ENCODE peak calls at places on chromosomes 2 and 18, in four cellular contexts. D is small intestine, S is BE2C, E is neural progenitor cell. H is an unnamed sample.

GRCh38 chr18:78407456-78407823 is 572.2 kb upstream of the SALL3 start:
- DNase-seq in D (peak; percentile 84), E (no peak), S (no peak), H (no peak)

GRCh38 chr18:3985664-3986063 is 469.4 kb downstream of the DLGAP1 start:
- DNase-seq in D (no peak), E (no peak), S (no peak), H (no peak)

GRCh38 chr2:217367464-217367863 is 507.6 kb upstream of the TNP1 start:
- DNase-seq in D (no peak), S (no peak), E (no peak), H (no peak)

GRCh38 chr18:1846640-1847039 is 724.7 kb downstream of the METTL4 start:
- DNase-seq in D (no peak), S (no peak), E (no peak), H (no peak)

GRCh38 chr2:47205576-47206141 is 50.6 kb upstream of the STPG4 start:
- DNase-seq in E (no peak), D (peak; percentile 78), S (peak; percentile 80), H (no peak)

GRCh38 chr2:241629762-241630435 is 7.1 kb downstream of the THAP4 start:
- DNase-seq in S (no peak), E (no peak), D (no peak), H (no peak)

GRCh38 chr18:62435435-62436031 is 87.3 kb upstream of the ZCCHC2 start:
- DNase-seq in E (no peak), S (no peak), D (no peak), H (no peak)

GRCh38 chr2:64338107-64338506 is 115.9 kb upstream of the LGALSL start:
- DNase-seq in E (no peak), S (no peak), D (no peak), H (no peak)

GRCh38 chr2:2826209-2826551 is 495.1 kb upstream of the MYT1L start:
- DNase-seq in E (no peak), D (no peak), S (no peak), H (no peak)

GRCh38 chr2:197555467-197555866 is 39.6 kb downstream of the MOB4 start:
- DNase-seq in E (no peak), S (no peak), D (no peak), H (no peak)

GRCh38 chr2:27442282-27442980 is at the start of gene KRTCAP3:
- DNase-seq in E (peak; percentile 93), S (no peak), D (peak; percentile 84), H (no peak)

GRCh38 chr18:36532394-36532793 is 234.9 kb downstream of the FHOD3 start:
- DNase-seq in D (no peak), S (no peak), E (no peak), H (no peak)

GRCh38 chr18:57440331-57441101 is 5.3 kb downstream of the ONECUT2 start:
- DNase-seq in S (no peak), E (peak; percentile 68), D (peak; percentile 77), H (no peak)

GRCh38 chr18:57439985-57440330 is 4.8 kb downstream of the ONECUT2 start:
- DNase-seq in D (peak; percentile 44), E (peak; percentile 40), S (no peak), H (no peak)

GRCh38 chr18:57443247-57443646 is 8.1 kb downstream of the ONECUT2 start:
- DNase-seq in S (no peak), D (peak; percentile 32), E (no peak), H (no peak)

GRCh38 chr18:57439617-57439975 is 4.4 kb downstream of the ONECUT2 start:
- DNase-seq in E (peak; percentile 84), S (no peak), D (no peak), H (no peak)

GRCh38 chr18:57441395-57441794 is 6.2 kb downstream of the ONECUT2 start:
- DNase-seq in D (peak; percentile 58), S (no peak), E (peak; percentile 71), H (no peak)
- H3K4me3 ChIP-seq in D (no peak overlapping the region), S (no peak overlapping the region), E (peak overlapping the region; percentile 56), H (peak overlapping the region; percentile 13)

DNA sequence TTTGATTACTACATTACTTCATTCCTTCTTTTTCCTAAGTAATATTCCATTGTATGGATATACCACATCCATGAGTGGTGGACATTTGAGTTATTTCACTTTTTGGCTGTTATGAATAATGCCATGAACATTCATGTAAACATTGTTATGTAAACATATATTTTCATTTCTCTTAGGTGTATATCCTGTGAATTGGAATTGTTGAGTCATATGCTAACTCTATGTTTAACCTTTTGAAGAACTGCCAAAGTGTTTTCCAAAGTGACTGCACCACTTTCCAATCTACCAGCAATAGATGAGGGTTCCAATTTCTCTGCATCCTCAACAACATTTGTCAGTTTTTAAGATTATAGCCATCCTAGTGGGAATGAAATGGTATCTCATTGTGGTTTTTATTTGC is 42.7 kb upstream of the CXXC1 start:
- DNase-seq in E (no peak), S (no peak), D (no peak), H (no peak)
- H3K36me3 ChIP-seq in E (no peaks in the 10 kb centered on the region), S (no peaks in the 10 kb centered on the region), D (no peaks in the 10 kb centered on the region), H (no peaks in the 10 kb centered on the region)

GRCh38 chr2:23662466-23662865 is 264.5 kb downstream of the ATAD2B start:
- DNase-seq in E (no peak), D (no peak), S (no peak), H (no peak)

GRCh38 chr2:23661276-23662050 is 265.5 kb downstream of the ATAD2B start:
- DNase-seq in D (no peak), S (no peak), E (no peak), H (no peak)

GRCh38 chr2:23664069-23664788 is 262.7 kb downstream of the ATAD2B start:
- DNase-seq in E (no peak), S (no peak), D (no peak), H (no peak)

GRCh38 chr2:23662941-23663729 is 263.8 kb downstream of the ATAD2B start:
- DNase-seq in D (no peak), S (no peak), E (no peak), H (peak; percentile 70)

DNA sequence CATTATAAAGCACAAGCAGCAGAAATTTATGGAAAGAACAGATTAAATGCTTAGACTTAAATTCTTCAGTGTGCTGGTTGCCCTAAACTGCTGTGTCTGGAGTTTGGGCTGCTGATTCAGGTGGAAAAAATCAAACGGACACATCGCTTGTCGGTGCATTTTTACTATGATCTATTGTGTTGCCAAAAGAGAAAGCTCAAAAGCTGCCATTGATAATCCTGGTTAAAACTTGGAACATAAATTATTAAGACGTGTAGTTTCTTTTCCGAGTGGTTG is 263.3 kb downstream of the ATAD2B start:
- DNase-seq in D (no peak), E (no peak), S (no peak), H (no peak)
- H3K4me3 ChIP-seq in D (no peak overlapping the region), E (no peak overlapping the region), S (no peak overlapping the region), H (peak overlapping the region; percentile 59)

DNA sequence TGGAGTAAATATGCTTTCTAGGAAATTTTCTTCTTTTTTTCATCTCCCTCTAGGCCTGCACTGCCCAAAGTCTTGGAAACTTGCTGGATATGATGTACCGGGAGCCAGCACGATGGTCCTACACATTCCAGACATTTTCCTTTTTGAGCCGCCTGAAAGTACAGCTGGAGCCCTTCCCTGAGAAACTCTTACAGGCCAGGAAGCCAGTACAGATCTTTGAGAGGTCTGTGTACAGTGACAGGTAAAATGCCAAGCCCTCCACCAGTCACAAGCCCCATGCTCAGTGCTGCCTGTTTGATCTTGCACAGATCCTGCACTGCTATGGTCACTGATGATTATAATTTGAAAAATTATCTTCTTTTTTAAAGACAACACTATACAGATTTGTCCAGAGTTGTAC is 20.0 kb downstream of the DGUOK start:
- DNase-seq in S (no peak), E (no peak), D (no peak), H (no peak)
- H3K36me3 ChIP-seq in S (peaks cover 7% of the 10 kb centered on the region), E (peaks cover 3% of the 10 kb centered on the region), D (peaks cover 7% of the 10 kb centered on the region), H (peaks cover 80% of the 10 kb centered on the region)

DNA sequence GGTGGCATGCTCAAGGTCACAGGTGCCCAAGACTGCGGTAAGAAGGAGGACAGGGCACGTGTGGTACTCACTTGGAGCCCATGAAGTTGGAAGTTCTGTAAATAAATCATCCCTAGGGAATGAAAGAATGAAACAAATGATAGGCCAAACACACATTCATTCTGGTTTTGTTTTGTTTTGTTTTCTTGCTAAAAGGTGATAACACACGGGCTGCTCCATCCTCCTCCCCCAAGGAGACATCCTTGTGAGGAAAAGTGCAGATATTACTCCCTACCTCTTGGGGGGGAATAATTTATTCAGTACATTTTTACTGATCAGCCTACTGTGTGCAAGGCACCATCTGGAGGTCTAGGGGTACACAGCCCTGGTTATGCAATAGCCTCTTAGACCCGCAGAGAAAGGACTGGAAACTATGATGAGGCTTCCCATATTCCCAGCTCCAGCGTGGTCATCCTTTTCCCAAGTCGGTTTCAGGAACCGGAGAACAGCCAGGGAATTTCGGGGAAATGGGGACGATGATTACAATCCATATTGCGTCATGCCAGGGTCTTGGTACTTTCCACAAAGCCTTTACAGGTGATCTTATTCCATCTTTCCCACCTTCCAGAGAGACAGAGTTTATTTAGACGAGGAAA is 6.3 kb downstream of the RAX start:
- DNase-seq in E (no peak), S (no peak), D (no peak), H (no peak)
- H3K4me3 ChIP-seq in E (no peak overlapping the region), S (no peak overlapping the region), D (no peak overlapping the region), H (no peak overlapping the region)

DNA sequence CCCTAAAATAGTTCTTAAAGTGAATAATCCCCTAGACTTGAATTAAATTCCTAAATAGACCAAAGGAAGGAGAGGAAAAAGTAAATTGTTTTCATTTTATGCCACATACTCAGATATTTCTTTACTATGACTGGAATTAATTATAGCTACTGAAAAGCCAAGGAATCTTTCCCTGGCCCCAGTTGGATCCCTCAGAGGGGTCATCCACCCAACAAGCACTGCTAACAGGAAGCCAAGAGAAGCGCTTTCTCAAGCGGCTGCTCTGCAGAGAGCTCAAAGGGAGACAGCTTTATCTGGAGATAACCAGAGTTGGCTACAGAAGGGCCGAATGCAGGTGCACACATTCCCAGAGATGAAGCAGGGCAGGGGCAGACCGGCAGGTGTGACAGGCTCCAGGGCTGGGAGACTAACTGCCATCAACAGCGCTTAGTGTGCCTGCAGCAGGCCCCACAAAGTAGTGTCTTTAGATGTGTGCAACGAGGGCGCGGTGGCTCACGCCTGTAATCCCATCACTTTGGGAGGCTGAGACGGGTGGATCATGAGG is 51.1 kb downstream of the POLR1A start:
- DNase-seq in E (no peak), S (no peak), D (no peak), H (no peak)
- H3K36me3 ChIP-seq in E (no peaks in the 10 kb centered on the region), S (peaks cover 4% of the 10 kb centered on the region), D (peaks cover 22% of the 10 kb centered on the region), H (peaks cover 35% of the 10 kb centered on the region)

DNA sequence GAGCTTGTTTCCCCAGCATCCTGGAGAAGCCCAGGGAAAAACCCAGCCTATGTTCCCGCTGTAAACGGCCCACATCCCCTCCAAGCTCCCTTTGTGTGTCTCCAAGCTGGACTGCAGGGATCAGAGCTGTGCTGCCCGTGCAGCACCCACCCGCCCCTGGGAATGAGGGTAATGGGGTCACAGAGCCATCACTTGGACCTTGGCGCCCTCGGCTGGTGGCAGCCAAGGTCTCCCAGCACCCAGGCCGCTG is 670 bp upstream of the INPP5D start:
- DNase-seq in E (no peak), S (no peak), D (no peak), H (no peak)
- H3K4me3 ChIP-seq in E (no peak overlapping the region), S (no peak overlapping the region), D (no peak overlapping the region), H (no peak overlapping the region)

DNA sequence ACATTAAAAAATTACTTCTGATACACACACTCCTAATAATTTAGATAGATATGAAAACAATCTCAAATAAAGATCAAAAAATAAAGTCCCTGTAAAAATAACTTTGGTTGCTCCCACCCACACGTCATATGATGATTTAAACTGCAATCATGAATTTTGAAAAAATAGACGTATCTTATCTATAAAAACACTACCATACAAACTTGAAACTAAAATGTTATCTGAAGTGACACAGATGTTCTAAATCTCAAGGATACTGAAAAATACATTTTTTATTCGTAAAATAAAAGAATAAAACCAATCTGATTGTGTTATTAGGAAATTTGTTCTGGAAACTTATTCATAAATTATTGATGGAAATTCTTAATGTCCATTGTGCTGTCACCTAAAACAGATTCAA is 8.1 kb upstream of the BOLA3 start:
- DNase-seq in E (no peak), D (no peak), S (no peak), H (no peak)
- H3K36me3 ChIP-seq in E (peaks cover 17% of the 10 kb centered on the region), D (peaks cover 4% of the 10 kb centered on the region), S (no peaks in the 10 kb centered on the region), H (peaks cover 57% of the 10 kb centered on the region)

GRCh38 chr2:216217904-216218260 is 108.7 kb downstream of the XRCC5 start:
- DNase-seq in D (no peak), E (no peak), S (no peak), H (no peak)
- H3K4me3 ChIP-seq in D (no peak overlapping the region), E (no peak overlapping the region), S (no peak overlapping the region), H (no peak overlapping the region)